ENCODE peak calls at places on chromosomes 6 and 20, in four cellular contexts. One of them, this sample, is unnamed.

GRCh38 chr6:9422138-9422537 is 986.8 kb upstream of the SLC35B3 start:
- DNase-seq in DND-41: no peak
- DNase-seq in cardiac muscle cell: no peak
- DNase-seq in CD4-positive, alpha-beta T cell: no peak
- DNase-seq in this sample: no peak

GRCh38 chr20:64058536-64058935 is 4.5 kb upstream of the TCEA2 start:
- DNase-seq in DND-41: no peak
- DNase-seq in cardiac muscle cell: no peak
- DNase-seq in CD4-positive, alpha-beta T cell: no peak
- DNase-seq in this sample: no peak

GRCh38 chr6:52754443-52754842 is 8.8 kb downstream of the GSTA2 start:
- DNase-seq in DND-41: no peak
- DNase-seq in cardiac muscle cell: no peak
- DNase-seq in CD4-positive, alpha-beta T cell: no peak
- DNase-seq in this sample: no peak

GRCh38 chr20:37727957-37728634 is 34.3 kb downstream of the CTNNBL1 start:
- DNase-seq in DND-41: no peak
- DNase-seq in cardiac muscle cell: no peak
- DNase-seq in CD4-positive, alpha-beta T cell: no peak
- DNase-seq in this sample: no peak

GRCh38 chr6:163761491-163761890 is 347.0 kb downstream of the QKI start:
- DNase-seq in DND-41: no peak
- DNase-seq in cardiac muscle cell: no peak
- DNase-seq in CD4-positive, alpha-beta T cell: no peak
- DNase-seq in this sample: no peak

GRCh38 chr6:2085657-2086056 is 159.7 kb downstream of the GMDS start:
- DNase-seq in DND-41: no peak
- DNase-seq in cardiac muscle cell: no peak
- DNase-seq in CD4-positive, alpha-beta T cell: no peak
- DNase-seq in this sample: no peak

GRCh38 chr20:51208162-51208561 is 185.3 kb upstream of the KCNG1 start:
- DNase-seq in DND-41: no peak
- DNase-seq in cardiac muscle cell: no peak
- DNase-seq in CD4-positive, alpha-beta T cell: no peak
- DNase-seq in this sample: no peak

GRCh38 chr6:169933839-169934698 is 182.6 kb downstream of the ERMARD start:
- DNase-seq in DND-41: no peak
- DNase-seq in cardiac muscle cell: peak
- DNase-seq in CD4-positive, alpha-beta T cell: no peak
- DNase-seq in this sample: peak

GRCh38 chr6:144023216-144023615 is 15.2 kb upstream of the PLAGL1 start:
- DNase-seq in DND-41: no peak
- DNase-seq in cardiac muscle cell: no peak
- DNase-seq in CD4-positive, alpha-beta T cell: no peak
- DNase-seq in this sample: no peak

GRCh38 chr6:6721606-6722005 is 133.1 kb downstream of the LY86 start:
- DNase-seq in DND-41: no peak
- DNase-seq in cardiac muscle cell: no peak
- DNase-seq in CD4-positive, alpha-beta T cell: no peak
- DNase-seq in this sample: no peak

GRCh38 chr6:151242420-151242841 is 2.7 kb downstream of the AKAP12 start:
- DNase-seq in DND-41: no peak
- DNase-seq in cardiac muscle cell: peak
- DNase-seq in CD4-positive, alpha-beta T cell: no peak
- DNase-seq in this sample: peak

GRCh38 chr20:13221673-13222318 is 722 bp downstream of the ISM1 start:
- DNase-seq in DND-41: peak
- DNase-seq in cardiac muscle cell: peak
- DNase-seq in CD4-positive, alpha-beta T cell: peak
- DNase-seq in this sample: peak

GRCh38 chr6:17987576-17988421 is at the start of gene KIF13A:
- DNase-seq in DND-41: no peak
- DNase-seq in cardiac muscle cell: peak
- DNase-seq in CD4-positive, alpha-beta T cell: no peak
- DNase-seq in this sample: peak

GRCh38 chr20:58071500-58071804 is 157.0 kb downstream of the ANKRD60 start:
- DNase-seq in DND-41: no peak
- DNase-seq in cardiac muscle cell: no peak
- DNase-seq in CD4-positive, alpha-beta T cell: no peak
- DNase-seq in this sample: no peak

GRCh38 chr6:160221423-160221822 is 37.2 kb downstream of the SLC22A2 start:
- DNase-seq in DND-41: no peak
- DNase-seq in cardiac muscle cell: peak
- DNase-seq in CD4-positive, alpha-beta T cell: no peak
- DNase-seq in this sample: peak

GRCh38 chr6:97205936-97206335 is 77.1 kb downstream of the MMS22L start:
- DNase-seq in DND-41: no peak
- DNase-seq in cardiac muscle cell: no peak
- DNase-seq in CD4-positive, alpha-beta T cell: no peak
- DNase-seq in this sample: no peak

GRCh38 chr6:145031962-145032361 is 703.4 kb downstream of the EPM2A start:
- DNase-seq in DND-41: no peak
- DNase-seq in cardiac muscle cell: no peak
- DNase-seq in CD4-positive, alpha-beta T cell: no peak
- DNase-seq in this sample: no peak

GRCh38 chr6:124795879-124796838 is 166.1 kb upstream of the RNF217 start:
- DNase-seq in DND-41: no peak
- DNase-seq in cardiac muscle cell: peak
- DNase-seq in CD4-positive, alpha-beta T cell: no peak
- DNase-seq in this sample: peak

GRCh38 chr6:169964440-169965212 is 213.2 kb downstream of the ERMARD start:
- DNase-seq in DND-41: no peak
- DNase-seq in cardiac muscle cell: no peak
- DNase-seq in CD4-positive, alpha-beta T cell: no peak
- DNase-seq in this sample: no peak

GRCh38 chr6:108254436-108255410 is 6.1 kb downstream of the SNX3 start:
- DNase-seq in DND-41: no peak
- DNase-seq in cardiac muscle cell: no peak
- DNase-seq in CD4-positive, alpha-beta T cell: no peak
- DNase-seq in this sample: no peak

DNA sequence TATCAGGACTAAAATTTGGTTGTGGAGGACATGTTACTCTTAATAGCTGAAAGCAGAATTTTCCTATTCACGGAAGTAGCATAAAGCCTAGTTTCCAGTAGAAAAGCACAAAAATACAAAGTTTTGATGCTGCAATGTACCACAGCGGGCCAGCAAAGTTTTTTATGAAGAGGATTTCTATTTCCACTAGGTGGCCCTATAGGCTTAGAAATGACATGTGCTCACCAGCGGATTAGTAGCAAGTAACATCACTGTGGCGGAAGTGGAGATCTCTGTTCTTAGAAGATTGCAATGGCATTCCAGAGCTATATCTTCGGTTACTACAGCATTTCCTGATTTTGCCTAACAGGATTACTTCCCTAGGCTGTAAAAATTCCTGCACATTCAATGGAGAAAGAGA is 1219.0 kb upstream of the EYS start:
- DNase-seq in DND-41: no peak
- DNase-seq in cardiac muscle cell: peak
- DNase-seq in CD4-positive, alpha-beta T cell: no peak
- DNase-seq in this sample: peak
- TF ChIP-seq CTCF in DND-41: no peak
- TF ChIP-seq CTCF in cardiac muscle cell: no peak
- TF ChIP-seq CTCF in CD4-positive, alpha-beta T cell: no peak
- TF ChIP-seq CTCF in this sample: peak

GRCh38 chr20:21640556-21640955 is 64.9 kb upstream of the PAX1 start:
- DNase-seq in DND-41: peak
- DNase-seq in cardiac muscle cell: no peak
- DNase-seq in CD4-positive, alpha-beta T cell: no peak
- DNase-seq in this sample: no peak
- TF ChIP-seq CTCF in DND-41: peak
- TF ChIP-seq CTCF in cardiac muscle cell: no peak
- TF ChIP-seq CTCF in CD4-positive, alpha-beta T cell: no peak
- TF ChIP-seq CTCF in this sample: no peak

DNA sequence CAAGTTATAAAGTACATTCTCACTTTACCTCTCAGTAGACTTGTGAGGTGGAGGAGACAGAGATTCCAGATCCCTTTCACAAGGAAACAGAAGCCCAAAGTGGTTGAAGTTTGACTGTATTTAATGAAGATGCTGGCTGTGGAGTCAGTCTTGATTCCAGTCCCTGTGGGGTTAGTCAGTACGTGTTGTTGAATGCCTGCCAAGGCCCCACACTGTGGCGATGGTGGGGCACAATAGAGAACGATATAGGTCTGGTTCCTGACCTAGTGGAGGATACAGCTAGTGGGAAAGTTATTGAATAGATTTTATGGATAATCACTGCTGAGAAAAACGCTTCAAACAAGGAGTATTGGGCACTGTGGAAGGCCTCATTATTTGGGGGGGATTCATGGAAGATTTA is 71.4 kb downstream of the LRRC1 start:
- DNase-seq in DND-41: no peak
- DNase-seq in cardiac muscle cell: peak
- DNase-seq in CD4-positive, alpha-beta T cell: no peak
- DNase-seq in this sample: no peak
- TF ChIP-seq CTCF in DND-41: no peak
- TF ChIP-seq CTCF in cardiac muscle cell: no peak
- TF ChIP-seq CTCF in CD4-positive, alpha-beta T cell: no peak
- TF ChIP-seq CTCF in this sample: no peak

GRCh38 chr6:149854532-149854931 is 9.6 kb downstream of the LRP11 start:
- DNase-seq in DND-41: no peak
- DNase-seq in cardiac muscle cell: no peak
- DNase-seq in CD4-positive, alpha-beta T cell: no peak
- DNase-seq in this sample: no peak

GRCh38 chr6:149852180-149852579 is 12.0 kb downstream of the LRP11 start:
- DNase-seq in DND-41: no peak
- DNase-seq in cardiac muscle cell: peak
- DNase-seq in CD4-positive, alpha-beta T cell: no peak
- DNase-seq in this sample: peak

GRCh38 chr6:149847943-149848267 is 16.3 kb downstream of the LRP11 start:
- DNase-seq in DND-41: no peak
- DNase-seq in cardiac muscle cell: no peak
- DNase-seq in CD4-positive, alpha-beta T cell: no peak
- DNase-seq in this sample: no peak

GRCh38 chr6:149852881-149853280 is 11.3 kb downstream of the LRP11 start:
- DNase-seq in DND-41: no peak
- DNase-seq in cardiac muscle cell: no peak
- DNase-seq in CD4-positive, alpha-beta T cell: no peak
- DNase-seq in this sample: no peak

GRCh38 chr6:149851461-149851860 is 12.7 kb downstream of the LRP11 start:
- DNase-seq in DND-41: no peak
- DNase-seq in cardiac muscle cell: peak
- DNase-seq in CD4-positive, alpha-beta T cell: no peak
- DNase-seq in this sample: peak
- TF ChIP-seq CTCF in DND-41: no peak
- TF ChIP-seq CTCF in cardiac muscle cell: no peak
- TF ChIP-seq CTCF in CD4-positive, alpha-beta T cell: no peak
- TF ChIP-seq CTCF in this sample: no peak

GRCh38 chr6:135088818-135089809 is 34.5 kb upstream of the HBS1L start:
- DNase-seq in DND-41: peak
- DNase-seq in cardiac muscle cell: peak
- DNase-seq in CD4-positive, alpha-beta T cell: no peak
- DNase-seq in this sample: peak
- TF ChIP-seq CTCF in DND-41: peak
- TF ChIP-seq CTCF in cardiac muscle cell: peak
- TF ChIP-seq CTCF in CD4-positive, alpha-beta T cell: peak
- TF ChIP-seq CTCF in this sample: peak

GRCh38 chr6:38554014-38554413 is 85.7 kb downstream of the BTBD9 start:
- DNase-seq in DND-41: no peak
- DNase-seq in cardiac muscle cell: no peak
- DNase-seq in CD4-positive, alpha-beta T cell: no peak
- DNase-seq in this sample: no peak
- TF ChIP-seq CTCF in DND-41: no peak
- TF ChIP-seq CTCF in cardiac muscle cell: no peak
- TF ChIP-seq CTCF in CD4-positive, alpha-beta T cell: no peak
- TF ChIP-seq CTCF in this sample: no peak

DNA sequence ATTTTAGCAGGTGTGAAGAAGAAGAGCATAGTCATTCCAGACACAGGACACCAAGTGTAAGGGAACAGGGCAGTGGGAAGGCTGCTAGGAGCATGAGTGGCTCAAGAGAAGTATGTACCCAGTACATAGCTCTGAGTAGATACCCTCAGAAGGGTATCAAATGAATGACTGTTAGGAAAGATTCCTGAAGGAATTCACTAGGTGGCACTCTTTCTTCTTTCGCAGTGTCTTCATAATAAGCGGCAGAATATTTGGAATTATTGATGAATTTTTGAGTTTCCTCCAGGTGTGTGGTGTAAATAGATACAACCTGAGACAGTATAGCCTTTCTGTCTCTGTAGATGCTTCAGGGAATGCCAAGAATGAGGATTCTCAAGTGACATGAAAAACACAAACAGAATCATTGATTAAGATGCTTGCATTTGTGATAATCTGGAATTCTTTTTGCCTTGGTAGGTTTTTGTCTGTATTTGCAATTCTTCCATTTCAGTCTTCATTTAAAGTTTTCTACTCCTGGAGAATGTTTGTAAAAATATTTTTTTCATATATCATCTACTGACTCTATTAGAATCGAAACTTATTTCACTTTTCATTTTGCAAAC is 264.3 kb upstream of the RIMS1 start:
- DNase-seq in DND-41: no peak
- DNase-seq in cardiac muscle cell: peak
- DNase-seq in CD4-positive, alpha-beta T cell: no peak
- DNase-seq in this sample: peak
- TF ChIP-seq CTCF in DND-41: peak
- TF ChIP-seq CTCF in cardiac muscle cell: peak
- TF ChIP-seq CTCF in CD4-positive, alpha-beta T cell: no peak
- TF ChIP-seq CTCF in this sample: peak